ENCODE peak calls at places on chromosome 15, in seven cellular contexts. U, Z, H, P, M, V and S are unnamed samples.
A peak's percentile ranks its signal among the peaks of the same experiment; 100 is the strongest.

GRCh38 chr15:75360391-75360790 is 8.0 kb downstream of the MAN2C1 start:
- DNase-seq in V (no peak), U (no peak), P (no peak), H (no peak), M (no peak), Z (no peak), S (no peak)

GRCh38 chr15:43702701-43703433 is 9.2 kb downstream of the CKMT1A start:
- DNase-seq in Z (no peak), V (no peak), M (no peak), H (no peak), U (no peak), P (no peak), S (no peak)

GRCh38 chr15:100703032-100703578 is 100.7 kb downstream of the ASB7 start:
- DNase-seq in U (peak; percentile 93), P (no peak), Z (no peak), H (peak; percentile 41), V (peak; percentile 84), M (no peak), S (peak; percentile 93)

GRCh38 chr15:47872869-47873301 is 155.6 kb downstream of the SEMA6D start:
- DNase-seq in Z (no peak), H (no peak), U (no peak), M (no peak), V (no peak), P (no peak), S (no peak)

GRCh38 chr15:31079519-31079918 is 22.0 kb downstream of the TRPM1 start:
- DNase-seq in M (no peak), H (no peak), Z (no peak), P (no peak), V (no peak), U (peak; percentile 87), S (no peak)

GRCh38 chr15:56886450-56886856 is 32.0 kb upstream of the TCF12 start:
- DNase-seq in M (no peak), V (no peak), U (peak; percentile 17), P (no peak), Z (peak; percentile 3), H (no peak), S (no peak)

GRCh38 chr15:77020348-77021087 is 25.6 kb downstream of the PSTPIP1 start:
- DNase-seq in P (no peak), V (no peak), M (no peak), U (no peak), Z (no peak), H (no peak), S (no peak)

GRCh38 chr15:92049290-92050008 is 195.9 kb downstream of the SLCO3A1 start:
- DNase-seq in M (no peak), P (no peak), Z (no peak), H (no peak), U (no peak), V (no peak), S (no peak)

GRCh38 chr15:77836116-77836798 is 203.5 kb upstream of the LINGO1 start:
- DNase-seq in Z (no peak), M (peak; percentile 26), H (peak; percentile 86), U (peak; percentile 27), V (no peak), P (peak; percentile 72), S (peak; percentile 40)

GRCh38 chr15:63906266-63906584 is 72.5 kb upstream of the HERC1 start:
- DNase-seq in Z (no peak), P (no peak), M (no peak), V (no peak), U (no peak), H (no peak), S (no peak)

GRCh38 chr15:92393287-92393993 is at the start of gene ST8SIA2:
- DNase-seq in Z (no peak), U (no peak), H (no peak), M (no peak), V (no peak), P (no peak), S (peak; percentile 3)

GRCh38 chr15:49637857-49638256 is 17.0 kb downstream of the DTWD1 start:
- DNase-seq in H (no peak), M (no peak), V (no peak), U (no peak), P (no peak), Z (no peak), S (no peak)

GRCh38 chr15:60582370-60583036 is 103.6 kb upstream of the ICE2 start:
- DNase-seq in P (no peak), V (no peak), U (peak; percentile 54), Z (peak; percentile 45), H (no peak), M (no peak), S (peak; percentile 49)

GRCh38 chr15:57580428-57580827 is 11.3 kb upstream of the MYZAP start:
- DNase-seq in P (no peak), M (no peak), U (no peak), H (no peak), Z (no peak), V (no peak), S (no peak)

GRCh38 chr15:89665449-89666146 is 10.3 kb upstream of the KIF7 start:
- DNase-seq in M (no peak), U (peak; percentile 59), V (no peak), Z (no peak), P (peak; percentile 71), H (no peak), S (peak; percentile 36)
- TF ChIP-seq POLR2A in M (no peak), U (no peak), V (no peak), Z (no peak), P (peak; percentile 48), H (no peak), S (peak; percentile 66)

GRCh38 chr15:33326908-33327307 is 16.1 kb downstream of the RYR3 start:
- DNase-seq in H (no peak), M (no peak), V (no peak), P (no peak), Z (no peak), U (no peak), S (no peak)
- H3K4me2 ChIP-seq in H (no peak overlapping the region), M (no peak overlapping the region), V (no peak overlapping the region), P (no peak overlapping the region), Z (no peak overlapping the region), U (no peak overlapping the region), S (no peak overlapping the region)

DNA sequence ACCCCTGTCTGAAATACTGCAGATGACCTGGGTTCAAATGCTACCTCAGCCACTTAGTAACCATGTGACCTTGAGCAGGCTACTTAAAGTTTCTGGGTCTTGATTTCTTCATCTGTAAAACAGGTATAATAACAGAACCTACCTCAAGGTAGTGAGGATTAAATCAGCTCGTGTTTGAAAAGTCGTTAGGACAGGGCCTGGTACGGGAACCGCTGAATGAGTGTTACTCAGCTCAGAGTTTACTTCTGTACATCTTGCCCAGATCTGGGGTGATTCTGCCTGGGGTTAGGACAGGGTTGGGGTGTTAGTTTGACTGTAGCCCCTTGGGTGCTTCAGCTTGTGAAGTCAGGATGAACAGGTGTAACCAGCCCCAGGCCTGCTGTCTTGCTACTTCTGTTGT is 1.8 kb downstream of the SEMA4B start:
- DNase-seq in U (no peak), V (no peak), Z (no peak), P (no peak), M (no peak), H (no peak), S (no peak)
- H3K4me3 ChIP-seq in U (no peak overlapping the region), V (no peak overlapping the region), Z (peak overlapping the region; percentile 95), P (no peak overlapping the region), M (peak overlapping the region; percentile 84), H (no peak overlapping the region), S (no peak overlapping the region)

GRCh38 chr15:53213336-53213735 is 423.2 kb upstream of the ONECUT1 start:
- DNase-seq in U (no peak), P (no peak), Z (no peak), M (no peak), H (no peak), V (no peak), S (no peak)

GRCh38 chr15:53216036-53216435 is 425.9 kb upstream of the ONECUT1 start:
- DNase-seq in Z (no peak), U (no peak), M (no peak), V (no peak), H (no peak), P (no peak), S (no peak)

DNA sequence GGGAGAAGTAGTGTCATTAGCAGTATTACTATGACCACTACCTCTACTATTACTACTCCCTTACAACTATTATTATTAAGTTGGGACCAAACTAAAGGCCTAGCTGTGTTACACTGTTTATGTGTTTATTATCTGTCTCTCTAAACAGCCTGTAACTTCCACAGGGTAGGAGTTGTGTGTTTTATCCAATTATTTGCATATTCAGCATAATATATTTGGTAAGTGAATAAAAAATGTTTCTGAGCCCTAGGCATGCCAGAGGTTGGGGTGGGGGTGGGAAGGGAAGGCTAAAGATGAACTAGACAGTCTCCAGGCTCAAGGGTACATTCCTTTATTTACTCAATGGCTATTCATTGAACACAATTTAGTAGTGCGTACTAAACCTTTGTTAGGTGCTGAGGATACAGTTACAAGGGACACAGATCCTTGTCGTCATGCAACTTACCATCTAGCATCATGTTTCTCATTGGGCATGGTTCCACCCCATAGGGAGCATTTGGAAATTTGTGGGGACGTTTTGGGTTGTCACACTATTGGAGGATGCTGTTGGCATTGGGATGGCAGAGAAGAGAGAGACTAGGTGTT is 429.0 kb upstream of the ONECUT1 start:
- DNase-seq in H (no peak), Z (peak; percentile 18), P (no peak), V (no peak), U (no peak), M (no peak), S (no peak)
- TF ChIP-seq POLR2A in H (no peak), Z (no peak), P (no peak), V (no peak), U (no peak), M (no peak), S (no peak)

GRCh38 chr15:80161473-80162016 is 8.7 kb downstream of the FAH start:
- DNase-seq in H (no peak), V (no peak), Z (no peak), U (no peak), P (no peak), M (no peak), S (no peak)
- H3K4me2 ChIP-seq in H (no peak overlapping the region), V (no peak overlapping the region), Z (peak overlapping the region; percentile 31), U (no peak overlapping the region), P (no peak overlapping the region), M (no peak overlapping the region), S (no peak overlapping the region)

GRCh38 chr15:82571722-82572222 is 31.5 kb upstream of the RPS17 start:
- DNase-seq in H (peak; percentile 21), M (no peak), U (peak; percentile 83), Z (no peak), P (no peak), V (no peak), S (no peak)
- H3K4me3 ChIP-seq in H (no peak overlapping the region), M (no peak overlapping the region), U (peak overlapping the region; percentile 36), Z (no peak overlapping the region), P (no peak overlapping the region), V (no peak overlapping the region), S (no peak overlapping the region)

GRCh38 chr15:83163032-83163431 is 44.6 kb downstream of the HDGFL3 start:
- DNase-seq in Z (no peak), V (no peak), H (no peak), M (no peak), U (no peak), P (no peak), S (peak; percentile 12)
- TF ChIP-seq POLR2A in Z (no peak), V (no peak), H (no peak), M (no peak), U (no peak), P (no peak), S (no peak)

GRCh38 chr15:82122754-82123400 is 77.1 kb upstream of the MEX3B start:
- DNase-seq in U (peak; percentile 99), M (peak; percentile 58), V (no peak), P (peak; percentile 63), H (no peak), Z (no peak), S (peak; percentile 74)
- H3K4me2 ChIP-seq in U (peak overlapping the region; percentile 41), M (peak overlapping the region; percentile 48), V (no peak overlapping the region), P (peak overlapping the region; percentile 54), H (no peak overlapping the region), Z (no peak overlapping the region), S (no peak overlapping the region)